ENCODE peak calls at places on chromosomes 12 and 14, in ten cellular contexts. Q is cardiac muscle cell, G is GM20000, Z is neural progenitor cell, V is fibroblast of the aortic adventitia, W is neural crest cell, F is stomach, H is WTC11, P is bronchial epithelial cell, L is astrocyte. C is an unnamed sample.

GRCh38 chr12:69732088-69732487 is 6.6 kb upstream of the RAB3IP start:
- DNase-seq in Q (no peak), G (no peak), H (no peak), Z (no peak), P (peak; percentile 70), V (peak; percentile 5), L (peak; percentile 55), W (no peak), F (no peak), C (no peak)

GRCh38 chr14:77485901-77486678 is 12.5 kb downstream of the ISM2 start:
- DNase-seq in V (peak; percentile 63), Z (no peak), W (no peak), P (peak; percentile 83), Q (no peak), G (no peak), F (no peak), H (no peak), L (peak; percentile 88), C (no peak)

GRCh38 chr12:119183942-119184695 is 5.4 kb downstream of the HSPB8 start:
- DNase-seq in H (no peak), W (no peak), V (no peak), G (no peak), P (no peak), L (no peak), Q (no peak), F (no peak), Z (no peak), C (no peak)

GRCh38 chr12:6347367-6348338 is 5.8 kb upstream of the TNFRSF1A start:
- DNase-seq in W (no peak), V (peak; percentile 97), F (peak; percentile 83), H (no peak), Q (peak; percentile 98), G (no peak), L (peak; percentile 68), Z (no peak), P (no peak), C (no peak)

GRCh38 chr14:95575820-95576473 is 41.1 kb downstream of the GLRX5 start:
- DNase-seq in H (peak; percentile 20), V (no peak), P (no peak), G (no peak), L (no peak), W (no peak), Q (no peak), Z (peak; percentile 20), F (no peak), C (no peak)

GRCh38 chr14:102696332-102696731 is 80.9 kb upstream of the TRAF3 start:
- DNase-seq in L (no peak), P (no peak), Z (no peak), G (no peak), F (no peak), Q (no peak), W (no peak), H (no peak), V (no peak), C (no peak)

GRCh38 chr14:102525213-102526143 is 15.9 kb upstream of the ANKRD9 start:
- DNase-seq in H (no peak), G (no peak), L (peak; percentile 59), W (no peak), V (peak; percentile 72), Q (peak; percentile 75), P (peak; percentile 67), Z (no peak), F (no peak), C (no peak)

GRCh38 chr14:94114589-94115067 is 4.1 kb downstream of the IFI27 start:
- DNase-seq in Q (no peak), P (no peak), H (no peak), G (no peak), F (peak; percentile 18), Z (no peak), W (no peak), L (no peak), V (no peak), C (no peak)

GRCh38 chr12:95634622-95635621 is 83.6 kb upstream of the USP44 start:
- DNase-seq in V (no peak), W (no peak), P (peak; percentile 97), H (no peak), F (peak; percentile 76), G (no peak), L (peak; percentile 60), Z (no peak), Q (no peak), C (no peak)

GRCh38 chr14:69358966-69359365 is 39.1 kb downstream of the ERH start:
- DNase-seq in W (no peak), L (no peak), V (no peak), F (no peak), P (no peak), Q (no peak), G (no peak), H (no peak), Z (no peak), C (no peak)

GRCh38 chr12:126944684-126945083 is 1322.3 kb upstream of the TMEM132C start:
- DNase-seq in W (no peak), V (no peak), F (no peak), Z (no peak), G (no peak), P (no peak), H (no peak), L (no peak), Q (no peak), C (no peak)

DNA sequence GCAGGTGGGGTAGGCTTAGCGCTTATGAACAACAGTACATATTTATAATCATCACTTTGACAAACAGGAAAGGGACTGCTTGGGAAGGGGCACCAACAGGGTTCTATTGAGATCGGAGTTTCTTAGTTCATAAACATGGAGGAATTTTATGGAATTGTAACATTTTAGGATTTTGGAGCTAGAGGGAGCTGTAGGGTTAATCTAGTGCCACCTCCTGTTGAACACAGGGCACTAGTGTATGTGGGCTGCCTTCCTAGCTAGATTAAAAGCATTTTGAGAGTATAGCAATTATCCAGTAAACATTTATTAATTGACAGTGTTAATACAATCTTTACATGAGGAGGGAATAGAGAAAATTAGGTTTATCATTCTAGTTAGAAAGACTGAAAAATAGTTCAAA is 23.1 kb upstream of the TBC1D30 start:
- DNase-seq in G (no peak), H (no peak), Z (peak; percentile 6), V (no peak), Q (no peak), P (no peak), F (no peak), W (no peak), L (no peak), C (no peak)
- TF ChIP-seq CTCF in G (no peak), H (no peak), Z (peak; percentile 45), V (peak; percentile 12), Q (peak; percentile 29), P (peak; percentile 42), F (no peak), W (no peak), L (no peak), C (no peak)

GRCh38 chr12:34626363-34627157 is 604.3 kb downstream of the ALG10 start:
- DNase-seq in H (no peak), Q (no peak), W (no peak), V (no peak), L (no peak), P (no peak), Z (no peak), G (no peak), F (no peak), C (no peak)

DNA sequence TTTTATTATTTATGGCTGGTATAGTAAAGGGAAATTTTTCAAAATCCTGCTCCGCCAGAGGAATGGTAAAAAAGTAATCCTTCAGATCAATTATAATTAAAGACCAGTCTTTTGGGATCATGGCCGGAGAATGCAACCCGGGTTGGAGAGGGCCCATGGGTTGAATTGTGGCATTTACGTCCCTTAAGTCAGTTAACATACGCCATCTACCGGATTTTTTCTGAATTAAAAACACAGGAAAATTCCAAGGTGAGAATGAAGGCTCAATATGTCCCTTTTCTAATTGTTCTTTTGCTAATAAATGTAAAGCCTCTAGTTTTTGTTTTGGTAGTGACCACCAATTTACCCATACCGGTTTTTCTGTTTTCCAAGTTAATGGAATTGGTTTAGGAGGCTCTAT is 602.8 kb downstream of the ALG10 start:
- DNase-seq in W (no peak), F (no peak), Q (no peak), L (no peak), V (peak; percentile 3), H (no peak), Z (no peak), P (peak; percentile 4), G (no peak), C (no peak)
- TF ChIP-seq CTCF in W (peak; percentile 33), F (no peak), Q (no peak), L (no peak), V (no peak), H (no peak), Z (no peak), P (no peak), G (no peak), C (peak; percentile 17)

DNA sequence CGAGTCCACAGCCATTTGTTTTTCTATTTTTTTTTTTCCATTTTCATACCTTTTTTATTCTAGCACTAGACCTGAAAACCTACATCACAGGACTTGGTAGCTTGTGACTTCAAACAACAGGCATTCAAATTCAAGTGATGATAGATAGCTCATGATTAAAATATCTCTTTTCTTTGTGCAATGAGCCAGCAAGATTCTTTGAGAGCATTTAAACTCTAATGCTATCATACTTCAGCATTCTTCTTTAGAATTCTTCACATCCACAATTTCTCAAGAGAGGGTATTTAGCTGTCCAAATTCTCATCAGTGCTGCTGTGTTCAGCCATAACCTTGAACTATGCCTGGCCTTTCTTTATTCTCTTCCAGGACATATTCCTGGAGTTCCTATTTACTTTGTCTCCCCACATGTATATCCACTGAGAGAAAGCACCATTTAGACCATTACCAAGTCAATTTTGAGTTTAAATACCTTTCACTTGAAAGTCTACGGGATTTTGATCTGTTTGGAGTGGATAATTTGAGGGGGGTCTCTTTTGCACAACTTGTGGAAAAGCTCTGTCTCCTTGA is 321.1 kb downstream of the EGLN3 start:
- DNase-seq in Q (no peak), H (no peak), G (no peak), W (no peak), V (no peak), L (peak; percentile 59), P (no peak), F (no peak), Z (no peak), C (no peak)
- TF ChIP-seq CTCF in Q (no peak), H (no peak), G (no peak), W (no peak), V (no peak), L (no peak), P (no peak), F (no peak), Z (no peak), C (no peak)

GRCh38 chr12:92953747-92954146 is 24.7 kb upstream of the EEA1 start:
- DNase-seq in Z (no peak), F (no peak), L (no peak), P (no peak), H (no peak), G (no peak), W (no peak), V (no peak), Q (no peak), C (no peak)
- TF ChIP-seq CTCF in Z (no peak), F (no peak), L (no peak), P (no peak), H (no peak), G (no peak), W (no peak), V (no peak), Q (no peak), C (no peak)

DNA sequence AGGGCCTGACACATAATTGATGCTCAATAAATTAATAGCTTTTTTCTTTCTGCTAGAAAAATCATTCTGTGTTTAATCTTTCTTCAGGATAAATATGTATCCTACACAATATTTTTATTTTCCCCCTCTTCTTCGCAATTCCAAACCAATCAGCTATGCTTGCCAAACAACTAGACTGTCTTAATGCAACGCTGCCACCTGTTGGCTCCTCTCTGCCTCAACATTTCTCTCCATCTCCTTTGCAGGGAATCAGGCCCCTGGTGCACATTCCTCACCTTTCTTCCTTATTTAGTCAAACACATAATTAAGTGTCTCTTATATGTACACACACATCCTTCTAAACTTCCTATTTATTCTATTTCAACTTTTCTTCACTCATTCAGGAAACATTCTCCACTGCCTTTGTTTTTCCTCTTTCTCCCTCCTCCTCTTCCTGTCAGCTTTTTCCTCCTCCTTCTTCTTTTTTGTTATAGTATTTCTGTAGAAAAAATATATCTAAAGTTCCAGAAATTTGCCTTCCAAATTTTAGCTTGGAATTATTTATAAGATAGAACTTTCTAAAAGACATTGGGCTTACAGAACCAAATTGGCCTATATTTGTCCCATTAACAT is 406.0 kb downstream of the PRKD1 start:
- DNase-seq in H (peak; percentile 51), G (no peak), F (no peak), L (no peak), W (no peak), Q (peak; percentile 18), P (peak; percentile 35), Z (peak; percentile 62), V (peak; percentile 7), C (peak; percentile 22)
- TF ChIP-seq CTCF in H (peak; percentile 36), G (no peak), F (no peak), L (peak; percentile 28), W (peak; percentile 56), Q (peak; percentile 40), P (peak; percentile 64), Z (peak; percentile 76), V (peak; percentile 42), C (peak; percentile 16)

C was measured in endothelial cell.